ENCODE peak calls at places on chromosomes 13 and 19, in six cellular contexts. One of them, this sample, is unnamed.

GRCh38 chr13:109694972-109695371 is 91.4 kb downstream of the IRS2 start:
- DNase-seq in OCI-LY7: no peak
- DNase-seq in ovary: no peak
- DNase-seq in A549: no peak
- DNase-seq in upper lobe of right lung: no peak
- DNase-seq in spleen: no peak
- DNase-seq in this sample: no peak

GRCh38 chr13:21812192-21812626 is 141.3 kb downstream of the FGF9 start:
- DNase-seq in upper lobe of right lung: no peak
- DNase-seq in ovary: no peak
- DNase-seq in OCI-LY7: no peak
- DNase-seq in A549: no peak
- DNase-seq in spleen: no peak
- DNase-seq in this sample: no peak

GRCh38 chr19:10835089-10835753 is 791 bp downstream of the TMED1 start:
- DNase-seq in A549: peak; percentile 94
- DNase-seq in upper lobe of right lung: no peak
- DNase-seq in ovary: peak; percentile 100
- DNase-seq in OCI-LY7: no peak
- DNase-seq in spleen: peak; percentile 87
- DNase-seq in this sample: no peak

GRCh38 chr13:112842343-112842856 is 126.6 kb upstream of the MCF2L start:
- DNase-seq in A549: no peak
- DNase-seq in spleen: peak; percentile 31
- DNase-seq in upper lobe of right lung: no peak
- DNase-seq in OCI-LY7: no peak
- DNase-seq in ovary: no peak
- DNase-seq in this sample: peak; percentile 49

GRCh38 chr19:3725640-3726310 is 17.6 kb downstream of the TJP3 start:
- DNase-seq in upper lobe of right lung: peak; percentile 75
- DNase-seq in A549: no peak
- DNase-seq in spleen: no peak
- DNase-seq in OCI-LY7: no peak
- DNase-seq in ovary: no peak
- DNase-seq in this sample: no peak

GRCh38 chr19:51692065-51692915 is 840 bp upstream of the SPACA6 start:
- DNase-seq in upper lobe of right lung: no peak
- DNase-seq in OCI-LY7: no peak
- DNase-seq in spleen: no peak
- DNase-seq in ovary: no peak
- DNase-seq in A549: no peak
- DNase-seq in this sample: peak; percentile 15

GRCh38 chr19:5479958-5480357 is 24.7 kb downstream of the ZNRF4 start:
- DNase-seq in upper lobe of right lung: no peak
- DNase-seq in OCI-LY7: no peak
- DNase-seq in ovary: no peak
- DNase-seq in A549: no peak
- DNase-seq in spleen: no peak
- DNase-seq in this sample: no peak

GRCh38 chr13:79525458-79525857 is 44.5 kb downstream of the NDFIP2 start:
- DNase-seq in upper lobe of right lung: no peak
- DNase-seq in spleen: no peak
- DNase-seq in OCI-LY7: no peak
- DNase-seq in ovary: no peak
- DNase-seq in A549: no peak
- DNase-seq in this sample: no peak

GRCh38 chr13:73059460-73060250 is 850 bp downstream of the KLF5 start:
- DNase-seq in spleen: peak; percentile 92
- DNase-seq in upper lobe of right lung: peak; percentile 91
- DNase-seq in ovary: peak; percentile 48
- DNase-seq in OCI-LY7: peak; percentile 20
- DNase-seq in A549: no peak
- DNase-seq in this sample: peak; percentile 79

GRCh38 chr13:98041081-98041820 is 87.8 kb downstream of the IPO5 start:
- DNase-seq in ovary: no peak
- DNase-seq in OCI-LY7: no peak
- DNase-seq in upper lobe of right lung: no peak
- DNase-seq in spleen: no peak
- DNase-seq in A549: no peak
- DNase-seq in this sample: no peak

GRCh38 chr19:41945135-41945766 is 13.9 kb downstream of the RABAC1 start:
- DNase-seq in A549: no peak
- DNase-seq in OCI-LY7: peak; percentile 97
- DNase-seq in spleen: peak; percentile 93
- DNase-seq in upper lobe of right lung: no peak
- DNase-seq in ovary: no peak
- DNase-seq in this sample: peak; percentile 90

GRCh38 chr19:2332341-2333026 is 4.0 kb downstream of the SPPL2B start:
- DNase-seq in ovary: no peak
- DNase-seq in A549: no peak
- DNase-seq in upper lobe of right lung: no peak
- DNase-seq in spleen: peak; percentile 93
- DNase-seq in OCI-LY7: peak; percentile 95
- DNase-seq in this sample: peak; percentile 74

GRCh38 chr13:105603283-105603682 is 932.2 kb downstream of the EFNB2 start:
- DNase-seq in ovary: no peak
- DNase-seq in OCI-LY7: no peak
- DNase-seq in spleen: no peak
- DNase-seq in upper lobe of right lung: no peak
- DNase-seq in A549: no peak
- DNase-seq in this sample: no peak

GRCh38 chr19:8456064-8456463 is 11.3 kb downstream of the HNRNPM start:
- DNase-seq in ovary: no peak
- DNase-seq in spleen: no peak
- DNase-seq in OCI-LY7: no peak
- DNase-seq in upper lobe of right lung: no peak
- DNase-seq in A549: peak; percentile 22
- DNase-seq in this sample: no peak

GRCh38 chr13:112028481-112028880 is 38.5 kb upstream of the SOX1 start:
- DNase-seq in A549: no peak
- DNase-seq in ovary: no peak
- DNase-seq in upper lobe of right lung: no peak
- DNase-seq in OCI-LY7: no peak
- DNase-seq in spleen: no peak
- DNase-seq in this sample: no peak

GRCh38 chr19:12838182-12838890 is at the start of gene MAST1:
- DNase-seq in A549: no peak
- DNase-seq in spleen: peak; percentile 80
- DNase-seq in OCI-LY7: peak; percentile 81
- DNase-seq in upper lobe of right lung: peak; percentile 71
- DNase-seq in ovary: no peak
- DNase-seq in this sample: peak; percentile 94
- TF ChIP-seq CTCF in A549: peak; percentile 69
- TF ChIP-seq CTCF in spleen: no peak
- TF ChIP-seq CTCF in OCI-LY7: peak; percentile 68
- TF ChIP-seq CTCF in upper lobe of right lung: peak; percentile 28
- TF ChIP-seq CTCF in ovary: no peak
- TF ChIP-seq CTCF in this sample: peak; percentile 88

DNA sequence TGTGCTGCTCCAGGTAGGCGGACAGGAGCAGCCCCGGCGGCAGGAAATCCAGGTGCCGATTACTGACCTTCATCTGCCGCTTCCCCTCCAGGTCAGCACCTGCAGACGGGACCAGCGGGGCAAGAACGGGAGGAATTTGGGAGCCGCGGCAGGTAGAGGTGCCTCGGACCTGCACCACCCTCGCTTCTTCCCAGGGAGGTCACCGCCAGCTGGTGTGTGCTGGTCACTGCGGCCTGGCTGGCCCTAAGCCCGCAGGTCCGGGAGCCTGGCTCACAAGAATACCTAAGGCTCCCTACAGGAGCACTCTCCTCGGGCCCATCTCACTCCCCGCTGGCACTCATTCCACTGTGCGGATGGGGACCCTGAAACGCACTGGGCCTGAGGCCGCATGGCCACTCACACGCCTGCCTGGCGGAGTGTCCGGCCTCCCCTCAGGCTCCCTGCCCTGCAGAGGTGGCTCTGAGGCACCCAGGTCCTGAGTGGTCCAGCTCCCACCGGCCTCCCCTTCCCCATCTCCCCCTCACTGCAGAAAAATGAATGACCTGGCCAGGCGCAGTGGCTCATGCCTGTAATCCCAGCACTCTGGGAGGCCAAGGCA is 4.3 kb downstream of the RNU6-9 start:
- DNase-seq in A549: no peak
- DNase-seq in upper lobe of right lung: no peak
- DNase-seq in ovary: no peak
- DNase-seq in OCI-LY7: no peak
- DNase-seq in spleen: no peak
- DNase-seq in this sample: no peak
- TF ChIP-seq CTCF in A549: no peak
- TF ChIP-seq CTCF in upper lobe of right lung: no peak
- TF ChIP-seq CTCF in ovary: no peak
- TF ChIP-seq CTCF in OCI-LY7: no peak
- TF ChIP-seq CTCF in spleen: no peak
- TF ChIP-seq CTCF in this sample: no peak

DNA sequence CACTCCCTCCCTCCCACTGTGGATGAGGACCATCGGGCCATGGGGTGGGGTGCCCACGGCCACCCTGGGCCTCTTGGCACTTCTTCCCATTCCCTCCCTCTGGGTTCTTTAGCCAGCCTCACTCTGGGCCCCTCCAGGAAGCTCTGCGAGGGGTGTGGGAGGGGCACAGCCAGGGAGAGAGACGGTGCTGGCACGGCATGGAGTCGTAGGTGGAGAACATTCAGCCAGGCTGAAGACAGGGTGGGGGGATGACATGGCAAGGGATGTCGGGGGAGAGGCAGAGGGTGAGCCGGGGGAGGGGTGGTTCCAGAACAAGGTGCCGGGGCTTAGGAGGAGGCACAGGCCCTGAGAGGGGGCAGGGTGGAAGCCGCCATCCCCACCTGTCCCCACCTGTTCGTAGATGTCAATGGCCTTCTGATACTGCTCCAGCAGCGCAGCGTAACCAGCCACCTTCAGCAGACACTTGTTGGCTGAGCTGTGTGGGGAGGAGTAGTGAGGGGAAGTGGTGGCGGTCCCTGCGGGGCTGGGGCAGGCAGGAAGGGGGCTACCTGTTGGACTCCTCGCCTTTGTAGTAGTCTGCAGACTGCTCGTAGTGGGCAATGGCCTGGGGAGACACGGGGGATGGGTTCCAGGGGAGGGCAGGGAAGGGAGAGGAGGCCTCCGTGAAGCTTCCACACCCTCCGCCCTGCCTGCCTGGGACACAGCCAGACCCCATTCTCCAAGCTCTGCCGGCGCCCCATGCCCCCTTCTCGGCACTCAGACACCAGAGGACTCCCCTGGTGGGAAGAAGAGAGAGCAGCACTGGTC is 8.8 kb upstream of the KPTN start:
- DNase-seq in spleen: no peak
- DNase-seq in OCI-LY7: no peak
- DNase-seq in ovary: no peak
- DNase-seq in upper lobe of right lung: no peak
- DNase-seq in A549: no peak
- DNase-seq in this sample: no peak
- TF ChIP-seq CTCF in spleen: no peak
- TF ChIP-seq CTCF in OCI-LY7: no peak
- TF ChIP-seq CTCF in ovary: no peak
- TF ChIP-seq CTCF in upper lobe of right lung: no peak
- TF ChIP-seq CTCF in A549: no peak
- TF ChIP-seq CTCF in this sample: no peak

GRCh38 chr19:56661248-56661647 is 10.3 kb downstream of the ZNF835 start:
- DNase-seq in ovary: no peak
- DNase-seq in A549: no peak
- DNase-seq in upper lobe of right lung: no peak
- DNase-seq in OCI-LY7: no peak
- DNase-seq in spleen: no peak
- DNase-seq in this sample: no peak

GRCh38 chr19:56664511-56664910 is 7.0 kb downstream of the ZNF835 start:
- DNase-seq in A549: no peak
- DNase-seq in OCI-LY7: no peak
- DNase-seq in spleen: no peak
- DNase-seq in upper lobe of right lung: no peak
- DNase-seq in ovary: no peak
- DNase-seq in this sample: no peak

GRCh38 chr19:56663931-56664500 is 7.5 kb downstream of the ZNF835 start:
- DNase-seq in ovary: no peak
- DNase-seq in upper lobe of right lung: peak; percentile 54
- DNase-seq in spleen: no peak
- DNase-seq in OCI-LY7: no peak
- DNase-seq in A549: no peak
- DNase-seq in this sample: no peak

DNA sequence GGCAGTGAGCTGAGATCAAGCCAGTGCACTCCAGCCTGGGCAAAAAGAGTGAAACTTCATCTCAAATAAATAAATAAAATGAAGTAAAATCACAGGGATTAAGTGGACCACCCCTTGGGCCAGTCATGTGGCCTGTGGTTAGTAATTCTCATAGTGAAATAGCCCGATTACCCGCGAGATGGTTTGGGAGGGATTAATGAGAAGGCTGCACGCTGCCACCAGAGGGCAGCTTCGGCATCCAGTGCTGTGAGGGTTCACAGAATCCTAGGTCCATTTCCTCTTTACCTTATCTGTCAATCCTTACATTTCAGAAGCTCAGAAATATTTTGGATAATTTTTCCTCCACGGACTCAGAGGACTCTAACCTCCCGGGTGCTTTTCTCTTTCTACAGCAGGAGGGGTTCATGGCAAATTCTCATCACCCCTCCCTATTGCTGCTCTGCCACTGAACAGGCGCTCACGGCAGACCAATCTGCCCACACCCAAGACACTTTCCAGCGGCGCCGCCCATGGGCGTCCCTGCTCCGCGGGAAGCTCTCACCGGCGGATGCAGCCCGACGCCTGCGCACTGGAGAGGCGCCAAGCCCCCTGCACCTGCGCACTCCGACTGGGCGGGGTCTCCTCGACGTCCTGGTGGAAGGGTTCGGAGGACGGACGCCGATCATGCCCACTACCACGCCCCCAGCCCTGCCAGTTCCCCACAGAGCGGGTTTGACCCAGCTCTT is 11.0 kb downstream of the ZNF835 start:
- DNase-seq in A549: no peak
- DNase-seq in upper lobe of right lung: no peak
- DNase-seq in OCI-LY7: no peak
- DNase-seq in spleen: no peak
- DNase-seq in ovary: peak; percentile 28
- DNase-seq in this sample: no peak
- TF ChIP-seq CTCF in A549: no peak
- TF ChIP-seq CTCF in upper lobe of right lung: peak; percentile 36
- TF ChIP-seq CTCF in OCI-LY7: peak; percentile 42
- TF ChIP-seq CTCF in spleen: peak; percentile 7
- TF ChIP-seq CTCF in ovary: no peak
- TF ChIP-seq CTCF in this sample: no peak

GRCh38 chr13:108508263-108508662 is 121.1 kb upstream of the MYO16 start:
- DNase-seq in upper lobe of right lung: no peak
- DNase-seq in ovary: no peak
- DNase-seq in A549: peak; percentile 10
- DNase-seq in spleen: no peak
- DNase-seq in OCI-LY7: peak; percentile 0
- DNase-seq in this sample: no peak
- TF ChIP-seq CTCF in upper lobe of right lung: peak; percentile 57
- TF ChIP-seq CTCF in ovary: no peak
- TF ChIP-seq CTCF in A549: peak; percentile 48
- TF ChIP-seq CTCF in spleen: peak; percentile 38
- TF ChIP-seq CTCF in OCI-LY7: peak; percentile 21
- TF ChIP-seq CTCF in this sample: peak; percentile 8

This sample was measured in GM20000.